ENCODE peak calls at places on chromosomes 3 and 15, in nine cellular contexts. B is endothelial cell; X is midbrain; L is kidney; S is tibial artery; W is HCEC 1CT; U is adipocyte; A is naive thymus-derived CD4-positive, alpha-beta T cell; F is endodermal cell. O is an unnamed sample.

GRCh38 chr3:197700095-197700494 is 36.6 kb downstream of the RUBCN start:
- DNase-seq in U (no peak), X (no peak), S (no peak), W (peak), A (no peak), F (no peak), L (no peak), B (no peak), O (no peak)

GRCh38 chr3:45464336-45464809 is 76.0 kb downstream of the LARS2 start:
- DNase-seq in U (no peak), X (no peak), F (peak), L (no peak), S (peak), B (peak), W (no peak), A (peak), O (no peak)

GRCh38 chr3:190003730-190004129 is 117.0 kb downstream of the P3H2 start:
- DNase-seq in B (no peak), S (no peak), U (peak), A (no peak), X (no peak), W (peak), L (no peak), F (no peak), O (no peak)

GRCh38 chr3:115713247-115713646 is 89.9 kb downstream of the GAP43 start:
- DNase-seq in U (peak), W (no peak), S (no peak), L (no peak), F (no peak), A (no peak), B (no peak), X (no peak), O (no peak)

GRCh38 chr15:61528590-61528929 is 299.5 kb upstream of the RORA start:
- DNase-seq in F (no peak), U (no peak), W (no peak), S (no peak), B (no peak), L (no peak), A (no peak), X (no peak), O (no peak)

GRCh38 chr3:57815034-57815433 is 58.9 kb downstream of the SLMAP start:
- DNase-seq in L (no peak), A (peak), U (no peak), X (no peak), S (no peak), F (no peak), W (no peak), B (no peak), O (no peak)

GRCh38 chr3:52433328-52434060 is 11.4 kb downstream of the SEMA3G start:
- DNase-seq in B (no peak), S (no peak), X (no peak), U (no peak), F (peak), L (no peak), A (no peak), W (no peak), O (no peak)

GRCh38 chr3:165523801-165524200 is 313.4 kb downstream of the BCHE start:
- DNase-seq in U (no peak), F (no peak), L (no peak), W (no peak), S (no peak), X (no peak), A (no peak), B (no peak), O (peak)